ENCODE peak calls at places on chromosome 4, in six cellular contexts. G is uterus, F is sigmoid colon, I is K562, L is left ventricle myocardium inferior, J is astrocyte of the spinal cord. C is an unnamed sample.

GRCh38 chr4:113497154-113497553 is 264.4 kb downstream of the CAMK2D start:
- DNase-seq in I (no peak), J (no peak), L (no peak), F (no peak), G (no peak), C (no peak)

GRCh38 chr4:184392321-184392720 is 82.0 kb downstream of the IRF2 start:
- DNase-seq in L (no peak), J (no peak), G (no peak), F (no peak), I (no peak), C (no peak)

GRCh38 chr4:8294036-8294435 is 24.5 kb downstream of the HTRA3 start:
- DNase-seq in L (no peak), J (no peak), G (no peak), F (peak; percentile 42), I (no peak), C (no peak)

GRCh38 chr4:96093057-96093456 is 253.2 kb downstream of the PDHA2 start:
- DNase-seq in G (no peak), F (no peak), J (no peak), I (no peak), L (no peak), C (no peak)

GRCh38 chr4:153186046-153186728 is 18.1 kb upstream of the TRIM2 start:
- DNase-seq in L (no peak), G (no peak), F (peak; percentile 30), I (no peak), J (no peak), C (no peak)

GRCh38 chr4:7335363-7336066 is 99.2 kb downstream of the PSAPL1 start:
- DNase-seq in G (peak; percentile 36), I (peak; percentile 78), J (no peak), L (peak; percentile 44), F (no peak), C (no peak)

GRCh38 chr4:11765849-11766453 is 337.3 kb upstream of the HS3ST1 start:
- DNase-seq in F (no peak), J (peak; percentile 51), I (peak; percentile 10), G (no peak), L (no peak), C (peak; percentile 9)

GRCh38 chr4:169993531-169993930 is 32.7 kb downstream of the MFAP3L start:
- DNase-seq in G (no peak), L (no peak), F (no peak), J (no peak), I (no peak), C (no peak)

GRCh38 chr4:95638920-95639501 is 90.2 kb upstream of the UNC5C start:
- DNase-seq in I (no peak), J (no peak), G (no peak), L (no peak), F (no peak), C (no peak)

GRCh38 chr4:170395773-170396172 is 306.0 kb upstream of the AADAT start:
- DNase-seq in J (no peak), L (no peak), F (no peak), I (no peak), G (no peak), C (no peak)

GRCh38 chr4:64584981-64585557 is 175.8 kb upstream of the TECRL start:
- DNase-seq in G (no peak), I (peak; percentile 47), L (no peak), J (peak; percentile 46), F (no peak), C (no peak)

GRCh38 chr4:187321741-187322140 is 598.1 kb upstream of the FAT1 start:
- DNase-seq in J (peak; percentile 51), F (no peak), L (no peak), G (no peak), I (no peak), C (peak; percentile 28)

GRCh38 chr4:15469402-15470148 is at the start of gene CC2D2A:
- DNase-seq in L (no peak), I (no peak), J (peak; percentile 78), G (no peak), F (no peak), C (peak; percentile 60)

GRCh38 chr4:83490876-83491450 is 6.1 kb upstream of the ABRAXAS1 start:
- DNase-seq in L (no peak), G (no peak), J (peak; percentile 41), I (peak; percentile 72), F (no peak), C (peak; percentile 2)

GRCh38 chr4:48931459-48931858 is 24.9 kb upstream of the OCIAD2 start:
- DNase-seq in L (no peak), J (no peak), F (no peak), G (no peak), I (no peak), C (no peak)

GRCh38 chr4:111209706-111210105 is 586.8 kb upstream of the PITX2 start:
- DNase-seq in L (no peak), F (no peak), G (no peak), J (no peak), I (no peak), C (no peak)

GRCh38 chr4:188372856-188373255 is 233.6 kb downstream of the TRIML1 start:
- DNase-seq in F (no peak), I (no peak), L (no peak), G (no peak), J (no peak), C (no peak)

GRCh38 chr4:121256346-121256745 is 92.2 kb upstream of the TNIP3 start:
- DNase-seq in L (no peak), I (no peak), G (no peak), F (no peak), J (peak; percentile 96), C (peak; percentile 84)

GRCh38 chr4:18394656-18395055 is 373.1 kb upstream of the LCORL start:
- DNase-seq in F (no peak), I (no peak), G (no peak), J (no peak), L (no peak), C (no peak)

GRCh38 chr4:158811704-158812103 is 42.9 kb downstream of the FNIP2 start:
- DNase-seq in J (no peak), G (no peak), L (no peak), I (no peak), F (no peak), C (peak; percentile 40)

GRCh38 chr4:109235683-109236082 is 66.8 kb downstream of the COL25A1 start:
- DNase-seq in J (no peak), I (no peak), L (no peak), F (no peak), G (no peak), C (no peak)

GRCh38 chr4:163492951-163493504 is 1.5 kb upstream of the TMA16 start:
- DNase-seq in J (no peak), L (no peak), F (no peak), G (no peak), I (no peak), C (no peak)

GRCh38 chr4:183485411-183486160 is 19.3 kb upstream of the ING2 start:
- DNase-seq in L (no peak), I (no peak), J (no peak), F (no peak), G (no peak), C (peak; percentile 39)

GRCh38 chr4:157713342-157713741 is 459.5 kb downstream of the GASK1B start:
- DNase-seq in L (no peak), G (peak; percentile 31), F (no peak), I (no peak), J (no peak), C (no peak)

GRCh38 chr4:97548186-97548585 is 595.1 kb downstream of the STPG2 start:
- DNase-seq in G (no peak), J (no peak), I (no peak), L (no peak), F (no peak), C (no peak)

GRCh38 chr4:97548943-97549583 is 594.2 kb downstream of the STPG2 start:
- DNase-seq in J (peak; percentile 5), L (no peak), I (no peak), G (no peak), F (no peak), C (no peak)
- TF ChIP-seq CTCF in J (no peak), L (no peak), I (no peak), G (no peak), F (no peak), C (no peak)

DNA sequence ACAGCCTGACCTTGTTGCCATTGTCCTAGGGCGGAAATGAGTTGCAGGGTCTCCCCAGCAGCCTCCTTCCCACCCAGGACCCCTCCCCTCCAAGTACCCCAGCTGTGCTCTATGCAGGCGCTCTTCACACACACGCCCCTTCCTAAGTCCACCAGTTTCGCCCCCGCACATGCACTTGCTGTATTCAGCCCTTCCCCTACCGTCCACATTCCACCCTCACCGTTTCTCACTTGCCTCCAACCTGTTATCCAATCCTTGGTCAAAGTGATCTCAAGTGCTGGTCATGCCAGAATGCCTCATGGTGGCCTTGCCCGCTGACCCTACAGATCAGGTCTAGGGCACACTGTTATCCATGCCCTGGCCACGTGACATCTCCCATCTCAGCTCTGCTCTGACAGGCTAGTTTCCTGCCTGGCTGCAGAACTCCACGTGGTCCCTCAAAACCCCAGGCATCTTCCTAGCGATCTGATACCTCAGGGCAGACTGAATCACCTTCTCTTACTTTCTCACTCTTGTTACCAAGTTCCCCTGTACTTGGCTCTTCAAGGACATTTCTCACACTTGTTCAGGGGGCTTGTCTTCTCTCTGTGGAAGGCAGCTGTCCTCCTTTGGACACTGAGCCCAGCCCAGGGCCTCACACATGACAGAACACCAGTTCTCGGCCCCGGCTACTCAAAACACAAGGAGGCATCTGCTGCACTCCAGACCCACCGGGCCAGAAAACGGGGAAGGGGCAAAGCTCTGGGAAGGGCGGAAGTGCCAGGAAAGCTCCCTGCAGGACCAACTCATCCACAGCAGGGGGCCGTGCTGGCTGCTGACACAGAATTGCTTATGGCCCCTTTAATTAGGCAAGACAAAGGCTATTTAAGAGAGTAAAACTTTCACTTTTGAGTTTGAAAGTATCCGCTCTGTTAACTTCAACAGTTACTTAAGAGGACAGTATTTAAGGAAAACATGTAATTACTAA is 39.9 kb downstream of the NSG1 start:
- DNase-seq in J (peak; percentile 47), F (peak; percentile 51), L (no peak), G (no peak), I (no peak), C (no peak)
- TF ChIP-seq CTCF in J (no peak), F (no peak), L (no peak), G (no peak), I (no peak), C (peak; percentile 55)

GRCh38 chr4:26319467-26320158 is 1.2 kb upstream of the RBPJ start:
- DNase-seq in J (peak; percentile 100), L (peak; percentile 97), F (peak; percentile 99), G (peak; percentile 99), I (peak; percentile 79), C (peak; percentile 100)
- TF ChIP-seq CTCF in J (no peak), L (no peak), F (no peak), G (peak; percentile 26), I (no peak), C (no peak)

DNA sequence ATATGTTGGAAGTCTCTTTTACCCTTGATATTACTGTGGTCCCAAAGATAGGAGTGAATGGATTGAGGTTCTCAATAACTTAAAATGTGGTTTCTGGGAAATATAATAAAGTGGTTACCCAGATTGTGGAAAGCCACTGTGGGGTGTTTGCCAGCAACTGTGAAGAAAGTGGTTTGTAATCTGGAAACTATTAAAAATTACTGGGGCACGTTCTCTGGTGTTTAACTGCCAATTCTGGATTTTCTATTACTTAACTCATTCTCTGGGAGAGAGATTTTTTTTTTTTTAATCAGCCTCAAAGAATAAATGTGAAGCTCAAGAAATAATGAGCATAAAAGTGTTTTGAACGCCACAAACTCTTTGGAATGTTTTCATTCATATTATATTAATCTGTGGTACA is 4.9 kb upstream of the CXCL6 start:
- DNase-seq in G (no peak), F (no peak), J (peak; percentile 58), I (no peak), L (no peak), C (no peak)
- TF ChIP-seq CTCF in G (no peak), F (no peak), J (no peak), I (no peak), L (no peak), C (no peak)